ENCODE peak calls at places on chromosome 7, in six cellular contexts. One of them, this sample, is unnamed.

GRCh38 chr7:50970092-50970491 is 187.4 kb upstream of the GRB10 start:
- ATAC-seq in heart left ventricle: no peak
- ATAC-seq in A549: no peak
- ATAC-seq in upper lobe of left lung: peak
- ATAC-seq in body of pancreas: peak
- ATAC-seq in HepG2: no peak
- ATAC-seq in this sample: no peak

GRCh38 chr7:100563809-100564400 is 9.8 kb downstream of the SAP25 start:
- ATAC-seq in heart left ventricle: peak
- ATAC-seq in A549: peak
- ATAC-seq in upper lobe of left lung: peak
- ATAC-seq in body of pancreas: peak
- ATAC-seq in HepG2: peak
- ATAC-seq in this sample: peak

GRCh38 chr7:12322903-12323300 is 80.8 kb downstream of the VWDE start:
- ATAC-seq in heart left ventricle: no peak
- ATAC-seq in A549: no peak
- ATAC-seq in upper lobe of left lung: no peak
- ATAC-seq in body of pancreas: no peak
- ATAC-seq in HepG2: no peak
- ATAC-seq in this sample: no peak

GRCh38 chr7:3439333-3440030 is 138.4 kb downstream of the SDK1 start:
- ATAC-seq in heart left ventricle: no peak
- ATAC-seq in A549: peak
- ATAC-seq in upper lobe of left lung: no peak
- ATAC-seq in body of pancreas: no peak
- ATAC-seq in HepG2: no peak
- ATAC-seq in this sample: peak

GRCh38 chr7:97819161-97819560 is 53.0 kb downstream of the ASNS start:
- ATAC-seq in heart left ventricle: no peak
- ATAC-seq in A549: no peak
- ATAC-seq in upper lobe of left lung: no peak
- ATAC-seq in body of pancreas: no peak
- ATAC-seq in HepG2: no peak
- ATAC-seq in this sample: no peak

GRCh38 chr7:130187360-130187759 is 17.8 kb downstream of the TMEM209 start:
- ATAC-seq in heart left ventricle: no peak
- ATAC-seq in A549: no peak
- ATAC-seq in upper lobe of left lung: no peak
- ATAC-seq in body of pancreas: no peak
- ATAC-seq in HepG2: no peak
- ATAC-seq in this sample: no peak

GRCh38 chr7:133134810-133135209 is 52.9 kb upstream of the CHCHD3 start:
- ATAC-seq in heart left ventricle: no peak
- ATAC-seq in A549: no peak
- ATAC-seq in upper lobe of left lung: no peak
- ATAC-seq in body of pancreas: no peak
- ATAC-seq in HepG2: no peak
- ATAC-seq in this sample: no peak

GRCh38 chr7:67758551-67758950 is 761.9 kb downstream of the TYW1 start:
- ATAC-seq in heart left ventricle: no peak
- ATAC-seq in A549: no peak
- ATAC-seq in upper lobe of left lung: no peak
- ATAC-seq in body of pancreas: no peak
- ATAC-seq in HepG2: no peak
- ATAC-seq in this sample: no peak

GRCh38 chr7:22802426-22802825 is 20.2 kb downstream of the TOMM7 start:
- ATAC-seq in heart left ventricle: no peak
- ATAC-seq in A549: no peak
- ATAC-seq in upper lobe of left lung: no peak
- ATAC-seq in body of pancreas: no peak
- ATAC-seq in HepG2: peak
- ATAC-seq in this sample: no peak

GRCh38 chr7:112986256-112987031 is 100.2 kb downstream of the GPR85 start:
- ATAC-seq in heart left ventricle: no peak
- ATAC-seq in A549: no peak
- ATAC-seq in upper lobe of left lung: no peak
- ATAC-seq in body of pancreas: no peak
- ATAC-seq in HepG2: no peak
- ATAC-seq in this sample: no peak

GRCh38 chr7:75795831-75796285 is 17.7 kb downstream of the CCL24 start:
- ATAC-seq in heart left ventricle: peak
- ATAC-seq in A549: no peak
- ATAC-seq in upper lobe of left lung: peak
- ATAC-seq in body of pancreas: peak
- ATAC-seq in HepG2: no peak
- ATAC-seq in this sample: peak

GRCh38 chr7:101502466-101503098 is 126.5 kb downstream of the MYL10 start:
- ATAC-seq in heart left ventricle: no peak
- ATAC-seq in A549: no peak
- ATAC-seq in upper lobe of left lung: peak
- ATAC-seq in body of pancreas: no peak
- ATAC-seq in HepG2: no peak
- ATAC-seq in this sample: no peak

GRCh38 chr7:19872094-19872493 is 98.7 kb upstream of the TMEM196 start:
- ATAC-seq in heart left ventricle: no peak
- ATAC-seq in A549: no peak
- ATAC-seq in upper lobe of left lung: no peak
- ATAC-seq in body of pancreas: no peak
- ATAC-seq in HepG2: no peak
- ATAC-seq in this sample: no peak

GRCh38 chr7:131329176-131329570 is 1.5 kb downstream of the MKLN1 start:
- ATAC-seq in heart left ventricle: no peak
- ATAC-seq in A549: no peak
- ATAC-seq in upper lobe of left lung: no peak
- ATAC-seq in body of pancreas: no peak
- ATAC-seq in HepG2: no peak
- ATAC-seq in this sample: no peak

GRCh38 chr7:71271203-71271602 is 139.3 kb downstream of the GALNT17 start:
- ATAC-seq in heart left ventricle: no peak
- ATAC-seq in A549: no peak
- ATAC-seq in upper lobe of left lung: no peak
- ATAC-seq in body of pancreas: no peak
- ATAC-seq in HepG2: no peak
- ATAC-seq in this sample: no peak

GRCh38 chr7:108328174-108328651 is 128.0 kb downstream of the NRCAM start:
- ATAC-seq in heart left ventricle: no peak
- ATAC-seq in A549: no peak
- ATAC-seq in upper lobe of left lung: no peak
- ATAC-seq in body of pancreas: no peak
- ATAC-seq in HepG2: peak
- ATAC-seq in this sample: no peak

GRCh38 chr7:41862261-41862660 is 159.4 kb upstream of the INHBA start:
- ATAC-seq in heart left ventricle: no peak
- ATAC-seq in A549: no peak
- ATAC-seq in upper lobe of left lung: no peak
- ATAC-seq in body of pancreas: no peak
- ATAC-seq in HepG2: no peak
- ATAC-seq in this sample: no peak

GRCh38 chr7:51356849-51357516 is 40.4 kb upstream of the COBL start:
- ATAC-seq in heart left ventricle: peak
- ATAC-seq in A549: no peak
- ATAC-seq in upper lobe of left lung: no peak
- ATAC-seq in body of pancreas: peak
- ATAC-seq in HepG2: peak
- ATAC-seq in this sample: no peak

GRCh38 chr7:88759956-88760515 is 536 bp downstream of the ZNF804B start:
- ATAC-seq in heart left ventricle: no peak
- ATAC-seq in A549: peak
- ATAC-seq in upper lobe of left lung: no peak
- ATAC-seq in body of pancreas: no peak
- ATAC-seq in HepG2: peak
- ATAC-seq in this sample: peak

GRCh38 chr7:140080919-140081318 is 18.2 kb upstream of the PARP12 start:
- ATAC-seq in heart left ventricle: no peak
- ATAC-seq in A549: no peak
- ATAC-seq in upper lobe of left lung: no peak
- ATAC-seq in body of pancreas: peak
- ATAC-seq in HepG2: peak
- ATAC-seq in this sample: no peak

GRCh38 chr7:49660976-49661375 is 112.5 kb upstream of the VWC2 start:
- ATAC-seq in heart left ventricle: no peak
- ATAC-seq in A549: no peak
- ATAC-seq in upper lobe of left lung: no peak
- ATAC-seq in body of pancreas: no peak
- ATAC-seq in HepG2: no peak
- ATAC-seq in this sample: no peak

GRCh38 chr7:130224210-130224609 is 16.6 kb downstream of the SSMEM1 start:
- ATAC-seq in heart left ventricle: no peak
- ATAC-seq in A549: no peak
- ATAC-seq in upper lobe of left lung: no peak
- ATAC-seq in body of pancreas: no peak
- ATAC-seq in HepG2: no peak
- ATAC-seq in this sample: no peak

GRCh38 chr7:134842062-134842461 is 62.6 kb downstream of the CALD1 start:
- ATAC-seq in heart left ventricle: peak
- ATAC-seq in A549: no peak
- ATAC-seq in upper lobe of left lung: no peak
- ATAC-seq in body of pancreas: no peak
- ATAC-seq in HepG2: no peak
- ATAC-seq in this sample: no peak

GRCh38 chr7:115146148-115146547 is 224.3 kb downstream of the MDFIC start:
- ATAC-seq in heart left ventricle: no peak
- ATAC-seq in A549: no peak
- ATAC-seq in upper lobe of left lung: peak
- ATAC-seq in body of pancreas: peak
- ATAC-seq in HepG2: no peak
- ATAC-seq in this sample: no peak

GRCh38 chr7:69349291-69349690 is 249.0 kb upstream of the AUTS2 start:
- ATAC-seq in heart left ventricle: no peak
- ATAC-seq in A549: no peak
- ATAC-seq in upper lobe of left lung: no peak
- ATAC-seq in body of pancreas: no peak
- ATAC-seq in HepG2: no peak
- ATAC-seq in this sample: no peak

GRCh38 chr7:553637-554111 is 34.0 kb upstream of the PDGFA start:
- ATAC-seq in heart left ventricle: no peak
- ATAC-seq in A549: no peak
- ATAC-seq in upper lobe of left lung: no peak
- ATAC-seq in body of pancreas: peak
- ATAC-seq in HepG2: peak
- ATAC-seq in this sample: no peak

GRCh38 chr7:141991144-141991543 is 4.5 kb upstream of the MGAM start:
- ATAC-seq in heart left ventricle: no peak
- ATAC-seq in A549: no peak
- ATAC-seq in upper lobe of left lung: no peak
- ATAC-seq in body of pancreas: no peak
- ATAC-seq in HepG2: no peak
- ATAC-seq in this sample: no peak

GRCh38 chr7:51261950-51262795 is 54.4 kb downstream of the COBL start:
- ATAC-seq in heart left ventricle: peak
- ATAC-seq in A549: no peak
- ATAC-seq in upper lobe of left lung: no peak
- ATAC-seq in body of pancreas: no peak
- ATAC-seq in HepG2: no peak
- ATAC-seq in this sample: no peak

GRCh38 chr7:22728416-22729029 is 1.5 kb downstream of the IL6 start:
- ATAC-seq in heart left ventricle: no peak
- ATAC-seq in A549: peak
- ATAC-seq in upper lobe of left lung: no peak
- ATAC-seq in body of pancreas: peak
- ATAC-seq in HepG2: peak
- ATAC-seq in this sample: no peak

GRCh38 chr7:107564553-107565298 is 955 bp downstream of the DUS4L start:
- ATAC-seq in heart left ventricle: no peak
- ATAC-seq in A549: peak
- ATAC-seq in upper lobe of left lung: no peak
- ATAC-seq in body of pancreas: no peak
- ATAC-seq in HepG2: no peak
- ATAC-seq in this sample: no peak

GRCh38 chr7:47653550-47654351 is 71.8 kb upstream of the TNS3 start:
- ATAC-seq in heart left ventricle: no peak
- ATAC-seq in A549: no peak
- ATAC-seq in upper lobe of left lung: no peak
- ATAC-seq in body of pancreas: no peak
- ATAC-seq in HepG2: peak
- ATAC-seq in this sample: no peak

GRCh38 chr7:26165950-26166680 is 14.1 kb downstream of the NFE2L3 start:
- ATAC-seq in heart left ventricle: no peak
- ATAC-seq in A549: no peak
- ATAC-seq in upper lobe of left lung: no peak
- ATAC-seq in body of pancreas: no peak
- ATAC-seq in HepG2: no peak
- ATAC-seq in this sample: no peak

GRCh38 chr7:140212100-140212881 is 35.5 kb upstream of the KDM7A start:
- ATAC-seq in heart left ventricle: no peak
- ATAC-seq in A549: no peak
- ATAC-seq in upper lobe of left lung: no peak
- ATAC-seq in body of pancreas: no peak
- ATAC-seq in HepG2: peak
- ATAC-seq in this sample: no peak

GRCh38 chr7:42238709-42239395 is 1.8 kb upstream of the GLI3 start:
- ATAC-seq in heart left ventricle: no peak
- ATAC-seq in A549: no peak
- ATAC-seq in upper lobe of left lung: no peak
- ATAC-seq in body of pancreas: no peak
- ATAC-seq in HepG2: no peak
- ATAC-seq in this sample: no peak

GRCh38 chr7:12638851-12639467 is 48.5 kb upstream of the ARL4A start:
- ATAC-seq in heart left ventricle: peak
- ATAC-seq in A549: peak
- ATAC-seq in upper lobe of left lung: no peak
- ATAC-seq in body of pancreas: peak
- ATAC-seq in HepG2: no peak
- ATAC-seq in this sample: no peak

GRCh38 chr7:24732646-24733413 is 24.4 kb downstream of the GSDME start:
- ATAC-seq in heart left ventricle: no peak
- ATAC-seq in A549: peak
- ATAC-seq in upper lobe of left lung: no peak
- ATAC-seq in body of pancreas: no peak
- ATAC-seq in HepG2: peak
- ATAC-seq in this sample: peak
- H3K27ac ChIP-seq in heart left ventricle: no peak
- H3K27ac ChIP-seq in A549: peak
- H3K27ac ChIP-seq in upper lobe of left lung: no peak
- H3K27ac ChIP-seq in body of pancreas: no peak
- H3K27ac ChIP-seq in HepG2: no peak
- H3K27ac ChIP-seq in this sample: no peak

GRCh38 chr7:157224627-157225026 is 85.9 kb downstream of the UBE3C start:
- ATAC-seq in heart left ventricle: no peak
- ATAC-seq in A549: peak
- ATAC-seq in upper lobe of left lung: no peak
- ATAC-seq in body of pancreas: no peak
- ATAC-seq in HepG2: no peak
- ATAC-seq in this sample: no peak
- TF ChIP-seq POLR2A in heart left ventricle: no peak
- TF ChIP-seq POLR2A in A549: no peak
- TF ChIP-seq POLR2A in upper lobe of left lung: no peak
- TF ChIP-seq POLR2A in body of pancreas: no peak
- TF ChIP-seq POLR2A in HepG2: no peak
- TF ChIP-seq POLR2A in this sample: no peak

GRCh38 chr7:4659551-4660286 is 22.4 kb upstream of the FOXK1 start:
- ATAC-seq in heart left ventricle: no peak
- ATAC-seq in A549: no peak
- ATAC-seq in upper lobe of left lung: no peak
- ATAC-seq in body of pancreas: no peak
- ATAC-seq in HepG2: no peak
- ATAC-seq in this sample: no peak
- TF ChIP-seq CTCF in heart left ventricle: no peak
- TF ChIP-seq CTCF in A549: no peak
- TF ChIP-seq CTCF in upper lobe of left lung: peak
- TF ChIP-seq CTCF in body of pancreas: no peak
- TF ChIP-seq CTCF in HepG2: peak
- TF ChIP-seq CTCF in this sample: peak

GRCh38 chr7:83731154-83731553 is 82.2 kb upstream of the SEMA3E start:
- ATAC-seq in heart left ventricle: no peak
- ATAC-seq in A549: no peak
- ATAC-seq in upper lobe of left lung: no peak
- ATAC-seq in body of pancreas: no peak
- ATAC-seq in HepG2: no peak
- ATAC-seq in this sample: no peak
- H3K27ac ChIP-seq in heart left ventricle: no peak
- H3K27ac ChIP-seq in A549: no peak
- H3K27ac ChIP-seq in upper lobe of left lung: no peak
- H3K27ac ChIP-seq in body of pancreas: no peak
- H3K27ac ChIP-seq in HepG2: no peak
- H3K27ac ChIP-seq in this sample: no peak

This sample was measured in gastroesophageal sphincter.